ENCODE peak calls at places on chromosomes 16 and 17, in five cellular contexts. F, C, S, M and B are unnamed samples. For H3K4me1, the result is how much of the 10 kb centered on the place peaks cover.

GRCh38 chr17:45997624-45998023 is 1.4 kb upstream of the STH start:
- DNase-seq in F (no peak), C (no peak), S (no peak), M (no peak), B (no peak)

GRCh38 chr17:21285164-21286065 is 904 bp downstream of the MAP2K3 start:
- DNase-seq in F (no peak), C (no peak), S (peak), M (no peak), B (no peak)

GRCh38 chr16:66318505-66318904 is 48.0 kb upstream of the CDH5 start:
- DNase-seq in F (no peak), C (no peak), S (no peak), M (no peak), B (no peak)

GRCh38 chr17:81518785-81519283 is 6.2 kb upstream of the ACTG1 start:
- DNase-seq in F (no peak), C (peak), S (peak), M (peak), B (peak)

GRCh38 chr17:11852911-11853310 is 144.4 kb downstream of the ZNF18 start:
- DNase-seq in F (no peak), C (no peak), S (no peak), M (no peak), B (no peak)

GRCh38 chr17:44522883-44523671 is 19.9 kb upstream of the GPATCH8 start:
- DNase-seq in F (peak), C (peak), S (peak), M (peak), B (peak)

GRCh38 chr17:81234506-81234855 is 4.4 kb downstream of the TEPSIN start:
- DNase-seq in F (no peak), C (no peak), S (no peak), M (no peak), B (no peak)

GRCh38 chr16:88783391-88784073 is 1.5 kb downstream of the PIEZO1 start:
- DNase-seq in F (no peak), C (no peak), S (no peak), M (no peak), B (peak)

GRCh38 chr17:1606352-1606985 is 22.2 kb downstream of the SLC43A2 start:
- DNase-seq in F (no peak), C (no peak), S (no peak), M (no peak), B (no peak)

GRCh38 chr16:55001931-55002330 is 71.3 kb downstream of the IRX5 start:
- DNase-seq in F (no peak), C (no peak), S (no peak), M (no peak), B (no peak)

GRCh38 chr17:80063815-80064585 is 27.6 kb downstream of the CCDC40 start:
- DNase-seq in F (no peak), C (no peak), S (peak), M (no peak), B (no peak)

GRCh38 chr17:81090361-81091133 is 55.6 kb downstream of the BAIAP2 start:
- DNase-seq in F (no peak), C (peak), S (peak), M (no peak), B (peak)

GRCh38 chr16:1527836-1528811 is 5.3 kb upstream of the TMEM204 start:
- DNase-seq in F (no peak), C (no peak), S (peak), M (no peak), B (no peak)

GRCh38 chr17:27569884-27570577 is 61.0 kb upstream of the LGALS9 start:
- DNase-seq in F (no peak), C (no peak), S (no peak), M (no peak), B (peak)

GRCh38 chr16:70701998-70702397 is 16.1 kb upstream of the MTSS2 start:
- DNase-seq in F (no peak), C (no peak), S (no peak), M (no peak), B (no peak)

GRCh38 chr17:74447628-74448159 is 15.8 kb downstream of the GPRC5C start:
- DNase-seq in F (no peak), C (no peak), S (no peak), M (no peak), B (peak)

GRCh38 chr17:44636562-44636961 is 19.7 kb upstream of the MEIOC start:
- DNase-seq in F (no peak), C (peak), S (no peak), M (no peak), B (no peak)

GRCh38 chr16:12833939-12834338 is 30.3 kb upstream of the CPPED1 start:
- DNase-seq in F (no peak), C (peak), S (no peak), M (no peak), B (no peak)

GRCh38 chr16:10878644-10879498 is 1.9 kb downstream of the CIITA start:
- DNase-seq in F (no peak), C (peak), S (peak), M (peak), B (peak)

GRCh38 chr16:53822936-53823529 is 119.1 kb downstream of the FTO start:
- DNase-seq in F (no peak), C (no peak), S (no peak), M (no peak), B (no peak)

GRCh38 chr17:66549731-66550207 is 247.4 kb downstream of the PRKCA start:
- DNase-seq in F (no peak), C (peak), S (no peak), M (no peak), B (no peak)

GRCh38 chr17:82881900-82882714 is 42.3 kb upstream of the ZNF750 start:
- DNase-seq in F (no peak), C (no peak), S (peak), M (no peak), B (peak)

GRCh38 chr16:77499373-77500285 is 64.8 kb upstream of the ADAMTS18 start:
- DNase-seq in F (no peak), C (no peak), S (peak), M (no peak), B (no peak)

GRCh38 chr17:2089021-2089422 is 34.1 kb downstream of the HIC1 start:
- DNase-seq in F (no peak), C (no peak), S (no peak), M (no peak), B (peak)

GRCh38 chr17:80264048-80264792 is 3.6 kb downstream of the RNF213 start:
- DNase-seq in F (peak), C (no peak), S (no peak), M (no peak), B (peak)

GRCh38 chr17:18187226-18187625 is 3.6 kb downstream of the ALKBH5 start:
- DNase-seq in F (no peak), C (no peak), S (no peak), M (no peak), B (no peak)

GRCh38 chr17:50299776-50300175 is 25.5 kb downstream of the TMEM92 start:
- DNase-seq in F (no peak), C (no peak), S (no peak), M (no peak), B (no peak)

GRCh38 chr16:30145692-30146091 is 22.7 kb upstream of the MAPK3 start:
- DNase-seq in F (no peak), C (no peak), S (no peak), M (no peak), B (no peak)

GRCh38 chr16:72736074-72736473 is 311.9 kb downstream of the ZFHX3 start:
- DNase-seq in F (no peak), C (no peak), S (no peak), M (no peak), B (no peak)

GRCh38 chr16:84633622-84634021 is 14.7 kb upstream of the KLHL36 start:
- DNase-seq in F (no peak), C (no peak), S (peak), M (peak), B (no peak)

GRCh38 chr17:54891176-54891821 is 9.4 kb upstream of the TOM1L1 start:
- DNase-seq in F (no peak), C (peak), S (no peak), M (no peak), B (no peak)

GRCh38 chr17:42773290-42774035 is at the start of gene VPS25:
- DNase-seq in F (peak), C (peak), S (peak), M (peak), B (peak)

GRCh38 chr16:49640606-49641005 is 215.3 kb downstream of the ZNF423 start:
- DNase-seq in F (no peak), C (no peak), S (no peak), M (peak), B (peak)

GRCh38 chr17:43983515-43984411 is 20.7 kb upstream of the NAGS start:
- DNase-seq in F (no peak), C (peak), S (peak), M (peak), B (no peak)

GRCh38 chr16:67108931-67109406 is 772 bp upstream of the PHAF1 start:
- DNase-seq in F (no peak), C (no peak), S (no peak), M (no peak), B (no peak)

GRCh38 chr17:67160791-67161190 is 84.2 kb downstream of the HELZ start:
- DNase-seq in F (no peak), C (no peak), S (no peak), M (no peak), B (no peak)

GRCh38 chr16:50023626-50024025 is 1.4 kb upstream of the CNEP1R1 start:
- DNase-seq in F (no peak), C (no peak), S (no peak), M (no peak), B (no peak)

DNA sequence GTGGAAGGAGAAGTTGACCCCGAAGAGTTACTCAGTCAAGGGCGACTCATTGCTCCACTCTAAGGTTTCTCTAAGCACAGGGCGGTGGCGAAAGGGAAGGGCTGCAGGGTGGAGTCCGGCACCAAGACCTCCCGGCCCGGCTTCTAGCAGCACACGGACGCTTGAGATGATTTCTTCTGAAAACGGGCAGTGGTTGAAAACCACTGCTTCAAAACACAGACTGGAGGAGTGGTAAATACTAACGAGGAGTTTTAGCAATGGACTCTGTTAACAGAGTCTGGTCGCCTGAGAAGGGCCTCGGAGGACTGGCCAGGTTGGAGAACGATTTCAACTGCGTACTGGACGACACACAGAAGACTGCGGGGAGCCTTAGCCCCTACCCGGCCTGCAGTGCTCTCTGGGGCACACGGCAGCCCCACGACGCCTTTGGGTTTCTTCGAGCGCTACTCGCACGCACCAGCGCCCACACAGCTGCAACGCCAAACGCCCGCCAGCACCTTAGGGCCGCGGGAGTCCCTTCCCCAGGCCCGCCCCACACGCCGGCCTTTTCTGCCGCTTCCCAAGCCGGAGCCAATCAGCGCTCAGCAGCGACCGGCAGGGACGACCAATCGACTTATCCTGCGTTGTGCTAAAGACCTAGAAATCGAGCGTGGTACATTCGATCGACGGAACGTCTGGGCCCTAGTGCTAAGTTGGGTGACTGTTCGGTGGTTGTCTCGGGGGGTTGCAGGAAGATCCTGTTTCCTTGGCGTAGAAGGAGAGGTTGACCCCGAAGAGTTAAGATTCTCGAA is 14.4 kb upstream of the CA4 start:
- DNase-seq in F (peak), C (peak), S (peak), M (peak), B (peak)
- H3K27ac ChIP-seq in F (no peak), C (no peak), S (peak), M (no peak), B (peak)

DNA sequence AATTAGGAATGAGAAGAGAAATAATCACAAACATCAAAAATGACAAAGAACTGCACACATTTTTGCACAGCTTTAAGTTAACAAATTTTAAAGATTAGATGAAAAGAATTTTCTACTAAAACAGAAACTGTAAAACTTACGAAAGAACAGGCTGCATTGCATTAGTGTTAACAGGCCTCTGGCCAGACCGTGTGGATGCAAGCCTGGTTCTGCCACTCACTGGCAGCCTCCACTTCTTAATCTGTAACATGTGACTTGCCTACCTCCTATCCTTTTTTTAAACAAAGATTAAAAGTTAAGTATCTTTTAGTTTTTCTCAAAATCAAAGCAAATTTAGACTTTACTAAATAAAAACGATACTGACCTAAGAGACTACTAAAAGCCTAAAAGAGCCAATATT is 37.5 kb downstream of the CREBBP start:
- DNase-seq in F (no peak), C (no peak), S (no peak), M (no peak), B (no peak)
- H3K4me1 ChIP-seq in F (under half), C (under half), S (half or more), M (under half), B (half or more)

DNA sequence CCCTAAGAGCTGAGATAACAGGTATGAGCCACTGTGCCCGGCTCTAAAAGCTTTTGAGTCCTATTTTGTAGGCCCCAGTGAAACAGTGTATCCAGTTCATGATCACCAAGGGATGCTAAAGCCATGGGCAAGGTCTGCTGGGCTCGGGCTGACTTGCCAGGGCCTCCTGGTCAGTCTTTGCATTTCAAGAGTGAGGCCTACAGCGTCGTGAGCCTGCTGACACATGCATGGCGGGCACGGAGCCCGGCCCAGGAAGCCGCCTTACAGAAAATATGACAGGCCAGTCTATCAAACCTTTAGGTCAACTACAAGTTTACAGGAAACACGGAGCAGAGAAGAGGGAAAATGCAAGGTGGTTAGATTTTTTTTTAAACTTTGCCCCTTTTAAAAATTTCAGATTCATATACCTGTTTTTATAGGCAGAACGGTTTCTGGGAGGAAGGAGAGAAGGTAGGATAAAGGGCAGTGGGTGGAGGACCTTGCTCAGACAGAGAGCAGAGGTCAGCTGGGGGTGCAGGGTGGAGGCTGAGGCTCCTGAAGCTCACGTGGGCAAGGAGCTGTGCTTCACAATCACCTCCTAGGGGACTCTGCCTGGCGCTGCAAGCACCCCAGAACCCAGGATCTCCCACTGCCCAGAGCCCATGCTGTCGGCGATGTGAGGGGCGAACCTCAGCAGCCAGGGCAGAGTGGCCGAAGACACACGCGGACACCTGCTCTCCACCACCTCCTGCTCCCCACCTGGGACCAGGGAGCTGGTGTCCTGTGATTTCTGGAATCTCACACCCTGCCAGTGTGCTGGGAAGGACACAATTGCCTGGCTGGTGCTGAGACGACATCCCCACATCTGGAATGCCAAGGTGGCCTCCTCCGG is 21.3 kb downstream of the C16orf95 start:
- DNase-seq in F (no peak), C (peak), S (no peak), M (no peak), B (peak)
- H3K27ac ChIP-seq in F (no peak), C (no peak), S (no peak), M (no peak), B (no peak)

GRCh38 chr17:5780476-5780875 is 196.2 kb upstream of the NLRP1 start:
- DNase-seq in F (no peak), C (no peak), S (no peak), M (no peak), B (no peak)
- H3K4me1 ChIP-seq in F (under half), C (under half), S (under half), M (under half), B (under half)

GRCh38 chr17:9498490-9498889 is 77.1 kb downstream of the STX8 start:
- DNase-seq in F (no peak), C (no peak), S (no peak), M (no peak), B (no peak)

DNA sequence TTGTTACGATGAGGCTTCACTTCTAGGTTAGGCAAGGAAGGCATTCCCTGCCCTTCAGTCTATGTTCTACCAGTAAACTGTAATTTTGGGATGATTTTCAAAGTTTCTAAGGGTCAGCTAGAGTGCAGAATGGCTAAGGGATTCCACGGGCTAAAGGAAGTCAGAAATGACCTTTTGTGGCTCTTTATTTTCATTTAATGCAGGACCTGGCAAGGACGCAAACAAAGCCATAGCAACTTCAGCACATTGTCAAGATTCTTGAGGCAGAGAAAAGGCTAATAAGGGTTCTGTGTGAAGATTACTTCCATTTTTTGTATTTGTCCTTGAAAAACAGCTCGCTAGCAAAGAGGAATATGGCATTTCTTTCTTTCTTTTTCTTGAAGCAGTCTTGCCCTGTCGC is 76.6 kb downstream of the STX8 start:
- DNase-seq in F (no peak), C (no peak), S (no peak), M (no peak), B (no peak)
- H3K27ac ChIP-seq in F (no peak), C (no peak), S (no peak), M (no peak), B (no peak)

GRCh38 chr17:65175952-65176351 is 38.8 kb downstream of the RGS9 start:
- DNase-seq in F (no peak), C (no peak), S (no peak), M (no peak), B (no peak)

GRCh38 chr17:65177901-65178300 is 40.7 kb downstream of the RGS9 start:
- DNase-seq in F (no peak), C (no peak), S (no peak), M (no peak), B (no peak)

GRCh38 chr17:65174974-65175373 is 37.8 kb downstream of the RGS9 start:
- DNase-seq in F (no peak), C (no peak), S (no peak), M (no peak), B (no peak)

GRCh38 chr17:65173951-65174683 is 36.9 kb downstream of the RGS9 start:
- DNase-seq in F (no peak), C (no peak), S (no peak), M (no peak), B (no peak)

DNA sequence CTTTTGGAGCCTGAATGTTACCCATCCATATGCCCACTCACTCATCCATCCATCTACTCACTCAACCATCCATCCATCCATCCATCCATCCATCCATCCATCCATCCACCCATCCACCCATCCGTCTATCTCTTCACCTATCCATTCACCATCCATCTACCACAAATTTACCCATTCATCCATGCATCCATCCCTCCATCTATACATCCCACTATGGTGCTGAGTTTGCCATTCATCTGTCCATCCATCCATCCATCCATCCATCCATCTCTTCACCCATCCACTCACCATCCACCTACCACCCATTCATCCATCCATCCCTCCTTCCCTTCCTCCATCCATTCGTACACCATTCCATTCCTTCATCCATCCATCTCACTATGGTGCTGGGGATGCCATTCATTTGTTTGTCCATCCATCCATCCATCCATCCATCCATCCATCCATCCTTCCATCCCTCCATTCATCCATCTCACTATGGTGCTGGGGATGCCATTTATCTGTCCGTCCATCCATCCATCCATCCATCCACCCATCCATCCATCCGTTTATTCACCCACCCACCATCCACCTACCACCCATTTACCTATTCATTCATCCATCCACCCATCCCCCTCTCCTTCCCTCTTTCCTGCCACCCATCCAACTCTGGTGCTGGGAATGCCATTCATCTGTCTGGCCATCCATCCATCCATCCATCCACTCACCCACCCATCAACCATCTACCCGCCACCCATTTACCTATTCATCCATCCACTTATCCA is 39.7 kb downstream of the RGS9 start:
- DNase-seq in F (no peak), C (no peak), S (no peak), M (no peak), B (no peak)
- H3K4me1 ChIP-seq in F (under half), C (under half), S (under half), M (under half), B (under half)

GRCh38 chr17:47981462-47981861 is 10.5 kb downstream of the CDK5RAP3 start:
- DNase-seq in F (no peak), C (no peak), S (no peak), M (no peak), B (no peak)

GRCh38 chr17:47983492-47984223 is 12.7 kb downstream of the CDK5RAP3 start:
- DNase-seq in F (no peak), C (no peak), S (peak), M (no peak), B (no peak)

GRCh38 chr17:47980516-47980915 is 9.6 kb downstream of the CDK5RAP3 start:
- DNase-seq in F (no peak), C (no peak), S (no peak), M (no peak), B (no peak)

GRCh38 chr17:47982091-47982617 is 11.2 kb downstream of the CDK5RAP3 start:
- DNase-seq in F (no peak), C (no peak), S (no peak), M (no peak), B (no peak)

GRCh38 chr17:47982645-47983440 is 11.9 kb downstream of the CDK5RAP3 start:
- DNase-seq in F (no peak), C (no peak), S (no peak), M (no peak), B (no peak)
- H3K27ac ChIP-seq in F (no peak), C (no peak), S (no peak), M (no peak), B (peak)